ENCODE peak calls at places on chromosomes 2 and 18, in six cellular contexts. T is ovary; O is neuronal stem cell; Z is left ventricle myocardium inferior; D is PC-9; X is CD4-positive, alpha-beta T cell. M is an unnamed sample.

GRCh38 chr18:36269157-36269556 is 28.4 kb upstream of the FHOD3 start:
- DNase-seq in O (no peak), X (no peak), T (no peak), D (no peak), Z (no peak), M (no peak)

GRCh38 chr2:42252464-42252863 is 83.3 kb downstream of the EML4 start:
- DNase-seq in Z (no peak), D (no peak), X (no peak), T (no peak), O (no peak), M (no peak)

GRCh38 chr2:127161176-127162136 is 54.5 kb upstream of the BIN1 start:
- DNase-seq in O (no peak), T (no peak), Z (no peak), X (no peak), D (no peak), M (no peak)

GRCh38 chr2:9010866-9011265 is 7.4 kb upstream of the MBOAT2 start:
- DNase-seq in D (no peak), Z (no peak), O (no peak), T (no peak), X (no peak), M (no peak)

GRCh38 chr2:228352048-228352447 is 170.6 kb upstream of the SPHKAP start:
- DNase-seq in O (no peak), X (no peak), Z (no peak), T (no peak), D (no peak), M (no peak)

GRCh38 chr2:172442072-172442895 is 14.9 kb downstream of the ITGA6 start:
- DNase-seq in O (no peak), D (peak; percentile 100), X (peak; percentile 48), Z (no peak), T (no peak), M (peak; percentile 99)

GRCh38 chr2:113720167-113720566 is 36.3 kb downstream of the SLC35F5 start:
- DNase-seq in O (no peak), D (peak; percentile 41), Z (no peak), T (no peak), X (no peak), M (no peak)

GRCh38 chr2:96245609-96246390 is 20.0 kb downstream of the TMEM127 start:
- DNase-seq in O (no peak), X (no peak), Z (no peak), D (no peak), T (no peak), M (no peak)

GRCh38 chr2:131036696-131037397 is 56.4 kb downstream of the FAM168B start:
- DNase-seq in O (no peak), X (no peak), T (no peak), Z (no peak), D (no peak), M (no peak)

GRCh38 chr18:55637204-55637603 is 49.2 kb upstream of the TCF4 start:
- DNase-seq in X (no peak), D (no peak), Z (no peak), O (no peak), T (no peak), M (no peak)

DNA sequence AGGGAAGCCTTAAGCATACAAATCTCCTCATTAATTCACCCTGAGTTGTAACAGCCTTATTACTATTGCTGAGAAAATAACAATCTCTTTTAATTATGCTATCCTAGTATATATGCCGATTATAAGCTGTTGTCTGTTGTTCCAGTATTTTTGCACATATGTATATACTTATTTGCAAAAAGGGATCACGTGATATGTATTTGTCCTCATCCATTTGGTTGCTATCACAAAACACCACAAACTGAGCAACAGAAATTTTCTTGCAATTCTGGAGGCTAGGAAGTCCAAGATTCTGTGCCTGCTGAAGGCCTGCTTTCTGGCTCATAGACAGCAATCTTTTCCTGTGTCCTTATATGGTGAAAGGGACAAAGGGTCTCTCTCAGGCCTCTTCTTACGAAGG is 186.5 kb downstream of the LPIN1 start:
- DNase-seq in Z (no peak), X (no peak), D (no peak), O (no peak), T (no peak), M (no peak)
- H3K27ac ChIP-seq in Z (no peak overlapping the region), X (no peak overlapping the region), D (no peak overlapping the region), O (no peak overlapping the region), T (no peak overlapping the region), M (no peak overlapping the region)

GRCh38 chr2:159716857-159717256 is 4.6 kb downstream of the MARCHF7 start:
- DNase-seq in T (no peak), X (no peak), D (no peak), Z (no peak), O (no peak), M (no peak)
- H3K27ac ChIP-seq in T (no peak overlapping the region), X (no peak overlapping the region), D (no peak overlapping the region), Z (no peak overlapping the region), O (no peak overlapping the region), M (peak overlapping the region; percentile 88)

GRCh38 chr18:11019295-11019694 is 130.1 kb downstream of the PIEZO2 start:
- DNase-seq in O (no peak), T (no peak), X (no peak), D (no peak), Z (no peak), M (no peak)
- H3K27ac ChIP-seq in O (no peak overlapping the region), T (no peak overlapping the region), X (no peak overlapping the region), D (no peak overlapping the region), Z (no peak overlapping the region), M (no peak overlapping the region)

GRCh38 chr2:120821446-120822160 is 85.9 kb downstream of the GLI2 start:
- DNase-seq in T (no peak), Z (no peak), X (no peak), D (no peak), O (no peak), M (no peak)
- H3K27ac ChIP-seq in T (peak overlapping the region; percentile 27), Z (no peak overlapping the region), X (no peak overlapping the region), D (no peak overlapping the region), O (no peak overlapping the region), M (no peak overlapping the region)

DNA sequence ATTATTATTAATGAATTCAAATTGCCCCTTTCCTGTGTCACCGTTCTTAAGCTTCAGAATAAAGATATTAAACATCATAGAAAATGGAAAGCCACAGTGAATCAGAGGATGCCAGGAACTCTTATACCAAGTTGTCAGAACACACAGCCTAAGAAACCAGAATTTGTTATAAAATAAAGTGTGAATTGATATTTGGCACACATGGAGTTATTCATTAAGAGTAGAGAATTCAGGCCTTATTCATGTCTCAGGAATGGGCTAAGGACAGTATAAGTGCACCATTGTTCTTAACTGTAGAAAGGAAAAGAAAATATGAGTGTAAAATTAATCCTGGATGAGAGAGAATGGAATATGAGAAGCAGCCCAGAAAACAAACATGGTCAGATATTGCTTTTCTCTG is 86.7 kb upstream of the ATP8B1 start:
- DNase-seq in D (no peak), T (no peak), O (no peak), X (no peak), Z (no peak), M (no peak)
- H3K27ac ChIP-seq in D (no peak overlapping the region), T (no peak overlapping the region), O (no peak overlapping the region), X (no peak overlapping the region), Z (no peak overlapping the region), M (no peak overlapping the region)

GRCh38 chr2:74343316-74343715 is at the start of gene SLC4A5:
- DNase-seq in T (no peak), Z (no peak), X (no peak), O (no peak), D (no peak), M (no peak)
- H3K27ac ChIP-seq in T (no peak within 1 kb of the TSS), Z (no peak within 1 kb of the TSS), X (no peak within 1 kb of the TSS), O (no peak within 1 kb of the TSS), D (no peak within 1 kb of the TSS), M (no peak within 1 kb of the TSS)

GRCh38 chr2:122191331-122191730 is 435.9 kb downstream of the TSN start:
- DNase-seq in X (no peak), Z (no peak), T (no peak), O (peak; percentile 36), D (no peak), M (no peak)
- H3K27ac ChIP-seq in X (no peak overlapping the region), Z (no peak overlapping the region), T (no peak overlapping the region), O (no peak overlapping the region), D (no peak overlapping the region), M (no peak overlapping the region)

DNA sequence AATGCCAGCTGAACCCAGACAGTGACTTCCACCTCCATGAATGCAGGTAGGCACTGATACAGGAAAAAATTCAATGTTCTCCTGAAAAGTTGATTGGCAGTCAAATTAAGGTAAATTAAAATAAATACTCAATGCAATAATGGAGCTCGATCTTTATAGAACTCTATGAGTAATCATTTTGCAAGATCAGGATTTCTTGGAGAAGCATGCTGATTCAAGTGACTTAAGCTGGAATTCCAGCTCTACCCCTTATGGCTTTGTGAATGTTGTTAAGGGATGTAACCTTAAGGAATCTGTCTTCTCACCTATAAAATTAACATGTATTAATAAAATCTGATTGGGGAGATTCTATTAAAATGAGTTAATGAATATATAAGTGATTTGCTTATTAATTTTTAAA is 145.1 kb downstream of the QPCT start:
- DNase-seq in O (no peak), X (no peak), D (no peak), Z (no peak), T (no peak), M (no peak)
- H3K27ac ChIP-seq in O (no peak overlapping the region), X (no peak overlapping the region), D (no peak overlapping the region), Z (no peak overlapping the region), T (no peak overlapping the region), M (no peak overlapping the region)

DNA sequence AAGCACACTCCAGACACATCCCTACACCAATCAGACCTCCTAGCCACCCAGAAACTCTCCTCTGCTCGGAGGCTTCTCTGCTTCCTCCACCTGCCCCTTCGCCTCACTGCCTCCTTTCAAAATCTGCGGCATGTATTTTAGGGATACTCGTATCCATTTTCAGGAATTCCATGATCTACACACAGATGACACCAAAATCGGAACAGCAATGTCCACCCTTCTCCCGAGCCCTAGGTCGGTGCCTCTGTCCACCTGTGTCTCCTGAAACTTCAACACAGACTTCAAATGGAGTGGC is 1.4 kb upstream of the SH3BP4 start:
- DNase-seq in D (no peak), O (no peak), T (no peak), X (no peak), Z (no peak), M (no peak)
- H3K27ac ChIP-seq in D (no peak overlapping the region), O (no peak overlapping the region), T (no peak overlapping the region), X (no peak overlapping the region), Z (no peak overlapping the region), M (peak overlapping the region; percentile 71)